ENCODE peak calls at places on chromosomes 7 and 10, in four cellular contexts. H is tibial nerve; Y is naive thymus-derived CD4-positive, alpha-beta T cell; R is MM.1S. W is an unnamed sample.

GRCh38 chr7:42091461-42092229 is 145.4 kb downstream of the GLI3 start:
- DNase-seq in H (no peak), R (no peak), Y (no peak), W (peak; percentile 83)

GRCh38 chr7:759569-759968 is 32.5 kb upstream of the PRKAR1B start:
- DNase-seq in R (no peak), Y (no peak), H (no peak), W (no peak)

GRCh38 chr10:93300518-93300917 is 181.6 kb downstream of the MYOF start:
- DNase-seq in R (no peak), H (no peak), Y (no peak), W (no peak)

GRCh38 chr7:155653773-155654172 is 9.3 kb downstream of the RBM33 start:
- DNase-seq in H (no peak), R (no peak), Y (no peak), W (no peak)

GRCh38 chr7:45052011-45052410 is 36.8 kb downstream of the NACAD start:
- DNase-seq in Y (no peak), H (no peak), R (no peak), W (peak; percentile 85)

GRCh38 chr10:66301078-66301477 is 624.8 kb upstream of the LRRTM3 start:
- DNase-seq in H (no peak), R (no peak), Y (no peak), W (no peak)

GRCh38 chr10:13338337-13339128 is 9.6 kb downstream of the SEPHS1 start:
- DNase-seq in Y (no peak), H (no peak), R (no peak), W (no peak)

GRCh38 chr7:69764071-69764470 is 165.8 kb downstream of the AUTS2 start:
- DNase-seq in H (no peak), Y (no peak), R (no peak), W (no peak)

GRCh38 chr10:128040096-128040495 is 86.1 kb downstream of the MKI67 start:
- DNase-seq in Y (no peak), R (no peak), H (no peak), W (no peak)

GRCh38 chr7:37344886-37345579 is 103.6 kb downstream of the ELMO1 start:
- DNase-seq in R (peak; percentile 81), H (no peak), Y (no peak), W (no peak)

GRCh38 chr7:28891192-28891872 is 66.8 kb downstream of the TRIL start:
- DNase-seq in H (no peak), R (no peak), Y (no peak), W (no peak)

GRCh38 chr7:84364708-84365107 is 170.1 kb upstream of the SEMA3A start:
- DNase-seq in R (no peak), H (no peak), Y (no peak), W (peak; percentile 0)

GRCh38 chr10:124569623-124570470 is 108.2 kb downstream of the LHPP start:
- DNase-seq in Y (no peak), H (no peak), R (no peak), W (no peak)

GRCh38 chr7:144936314-144936713 is 100.5 kb upstream of the TPK1 start:
- DNase-seq in Y (no peak), R (no peak), H (no peak), W (no peak)

GRCh38 chr7:30612658-30613265 is 18.1 kb downstream of the GARS1 start:
- DNase-seq in H (no peak), Y (no peak), R (no peak), W (no peak)

GRCh38 chr7:159119026-159119741 is 25.5 kb downstream of the VIPR2 start:
- DNase-seq in Y (no peak), H (no peak), R (no peak), W (no peak)

GRCh38 chr10:86317949-86318725 is 48.5 kb downstream of the GRID1 start:
- DNase-seq in H (no peak), Y (no peak), R (no peak), W (peak; percentile 37)

GRCh38 chr10:35335133-35335532 is 1.2 kb upstream of the CCNY start:
- DNase-seq in R (no peak), H (no peak), Y (no peak), W (no peak)
- H3K27ac ChIP-seq in R (no peak overlapping the region), H (no peak overlapping the region), Y (peak overlapping the region; percentile 92), W (no peak overlapping the region)

GRCh38 chr10:15710455-15710854 is 9.3 kb downstream of the ITGA8 start:
- DNase-seq in R (no peak), Y (no peak), H (no peak), W (no peak)
- H3K27ac ChIP-seq in R (no peak overlapping the region), Y (no peak overlapping the region), H (no peak overlapping the region), W (no peak overlapping the region)

GRCh38 chr7:40800771-40801170 is 666.0 kb downstream of the SUGCT start:
- DNase-seq in R (no peak), H (no peak), Y (no peak), W (no peak)

GRCh38 chr7:40804477-40805215 is 669.8 kb downstream of the SUGCT start:
- DNase-seq in H (no peak), Y (no peak), R (no peak), W (no peak)

GRCh38 chr7:40802497-40802896 is 667.7 kb downstream of the SUGCT start:
- DNase-seq in H (no peak), Y (no peak), R (no peak), W (no peak)

GRCh38 chr7:40808409-40808942 is 673.7 kb downstream of the SUGCT start:
- DNase-seq in R (no peak), Y (no peak), H (no peak), W (no peak)

GRCh38 chr7:40805361-40805760 is 670.6 kb downstream of the SUGCT start:
- DNase-seq in Y (no peak), R (no peak), H (no peak), W (no peak)
- H3K27ac ChIP-seq in Y (no peak overlapping the region), R (no peak overlapping the region), H (no peak overlapping the region), W (no peak overlapping the region)

GRCh38 chr10:1489801-1490200 is 247.5 kb downstream of the ADARB2 start:
- DNase-seq in Y (no peak), H (no peak), R (no peak), W (no peak)
- H3K27ac ChIP-seq in Y (no peak overlapping the region), H (no peak overlapping the region), R (peak overlapping the region; percentile 60), W (no peak overlapping the region)

GRCh38 chr7:106346678-106347217 is 62.0 kb upstream of the NAMPT start:
- DNase-seq in H (no peak), Y (peak; percentile 59), R (peak; percentile 100), W (no peak)

GRCh38 chr7:106344861-106345260 is 60.1 kb upstream of the NAMPT start:
- DNase-seq in H (peak; percentile 23), Y (no peak), R (no peak), W (no peak)

GRCh38 chr7:106345421-106346166 is 60.8 kb upstream of the NAMPT start:
- DNase-seq in R (no peak), Y (no peak), H (no peak), W (no peak)

GRCh38 chr7:106346167-106346677 is 61.4 kb upstream of the NAMPT start:
- DNase-seq in H (no peak), Y (no peak), R (no peak), W (no peak)

GRCh38 chr7:106344206-106344605 is 59.4 kb upstream of the NAMPT start:
- DNase-seq in H (no peak), Y (no peak), R (no peak), W (no peak)
- H3K27ac ChIP-seq in H (no peak overlapping the region), Y (no peak overlapping the region), R (no peak overlapping the region), W (no peak overlapping the region)

GRCh38 chr7:132768099-132768498 is 191.8 kb upstream of the PLXNA4 start:
- DNase-seq in Y (no peak), H (no peak), R (no peak), W (no peak)
- H3K27ac ChIP-seq in Y (no peak overlapping the region), H (no peak overlapping the region), R (no peak overlapping the region), W (no peak overlapping the region)

DNA sequence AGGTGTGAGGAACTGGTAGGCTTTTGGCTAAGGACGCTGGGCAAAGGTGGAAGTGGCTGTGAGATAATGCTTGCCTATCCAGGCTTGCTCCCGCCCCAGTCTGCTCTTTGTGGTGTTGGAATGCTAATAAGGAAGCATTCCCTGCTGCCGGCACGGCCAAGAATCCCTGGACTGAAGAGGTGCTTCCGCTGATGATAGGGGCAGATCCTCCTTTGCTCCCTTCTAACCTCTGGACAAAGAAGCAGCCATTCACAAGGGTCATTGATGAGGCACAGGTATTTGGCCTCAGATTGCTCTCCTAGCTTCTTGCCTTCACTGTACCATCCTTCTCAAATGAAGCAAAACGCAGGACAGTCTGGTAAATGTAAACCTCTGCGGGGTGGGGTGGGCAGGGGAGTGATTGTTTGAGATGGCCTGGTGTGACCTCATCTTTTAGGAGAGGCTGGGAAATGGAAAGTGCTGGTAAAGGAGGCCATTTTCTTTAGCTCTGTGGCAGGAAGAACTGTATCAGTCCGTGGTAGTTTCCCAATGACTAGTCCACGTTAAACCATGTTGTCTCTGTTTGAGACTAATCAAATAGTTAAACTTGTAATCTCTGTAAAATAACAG is 1.7 kb downstream of the PGAM1 start:
- DNase-seq in Y (no peak), H (no peak), R (no peak), W (peak; percentile 41)
- H3K27ac ChIP-seq in Y (peak overlapping the region; percentile 81), H (peak overlapping the region; percentile 89), R (no peak overlapping the region), W (no peak overlapping the region)

GRCh38 chr10:44398271-44398670 is 13.4 kb upstream of the CXCL12 start:
- DNase-seq in R (no peak), Y (no peak), H (no peak), W (no peak)

GRCh38 chr10:44399478-44400451 is 14.9 kb upstream of the CXCL12 start:
- DNase-seq in Y (no peak), H (no peak), R (no peak), W (no peak)

GRCh38 chr10:44397476-44398225 is 12.8 kb upstream of the CXCL12 start:
- DNase-seq in R (no peak), Y (no peak), H (no peak), W (no peak)

GRCh38 chr10:44400553-44400952 is 15.7 kb upstream of the CXCL12 start:
- DNase-seq in Y (no peak), H (no peak), R (no peak), W (no peak)

GRCh38 chr10:44398747-44399477 is 14.0 kb upstream of the CXCL12 start:
- DNase-seq in H (no peak), Y (no peak), R (no peak), W (no peak)
- H3K27ac ChIP-seq in H (no peak overlapping the region), Y (no peak overlapping the region), R (no peak overlapping the region), W (no peak overlapping the region)

GRCh38 chr7:152523916-152524315 is 88.1 kb upstream of the KMT2C start:
- DNase-seq in Y (no peak), R (no peak), H (no peak), W (no peak)
- H3K27ac ChIP-seq in Y (no peak overlapping the region), R (no peak overlapping the region), H (no peak overlapping the region), W (no peak overlapping the region)

GRCh38 chr10:95815701-95816100 is 59.7 kb downstream of the ENTPD1 start:
- DNase-seq in R (no peak), Y (no peak), H (no peak), W (no peak)
- H3K27ac ChIP-seq in R (no peak overlapping the region), Y (no peak overlapping the region), H (no peak overlapping the region), W (peak overlapping the region; percentile 84)

W was measured in thyroid gland.